ENCODE peak calls at places on chromosomes 4 and X, in four cellular contexts. P is H1, S is SK-N-SH, Y is K562. M is an unnamed sample.

GRCh38 chr4:23290656-23291055 is 597.9 kb downstream of the GBA3 start:
- DNase-seq in S (no peak), P (no peak), Y (no peak), M (no peak)

GRCh38 chrX:110108381-110108796 is 105.5 kb downstream of the TMEM164 start:
- DNase-seq in S (no peak), P (no peak), Y (no peak), M (no peak)

GRCh38 chr4:144178414-144178813 is 37.9 kb upstream of the GYPA start:
- DNase-seq in Y (no peak), S (no peak), P (no peak), M (no peak)

GRCh38 chr4:37517326-37517725 is 168.8 kb downstream of the RELL1 start:
- DNase-seq in Y (no peak), S (no peak), P (no peak), M (no peak)

GRCh38 chr4:139454111-139454600 is at the start of gene RAB33B:
- DNase-seq in P (no peak), Y (no peak), S (no peak), M (no peak)

GRCh38 chr4:113435893-113436292 is 325.6 kb downstream of the CAMK2D start:
- DNase-seq in P (no peak), Y (no peak), S (no peak), M (no peak)

GRCh38 chr4:7335363-7336066 is 99.2 kb downstream of the PSAPL1 start:
- DNase-seq in Y (peak; percentile 72), P (peak; percentile 53), S (peak; percentile 83), M (peak; percentile 91)

GRCh38 chr4:156298230-156298629 is 344.6 kb upstream of the CTSO start:
- DNase-seq in Y (no peak), P (no peak), S (no peak), M (no peak)

GRCh38 chrX:67892391-67892790 is 348.6 kb downstream of the AR start:
- DNase-seq in Y (no peak), S (no peak), P (no peak), M (no peak)

DNA sequence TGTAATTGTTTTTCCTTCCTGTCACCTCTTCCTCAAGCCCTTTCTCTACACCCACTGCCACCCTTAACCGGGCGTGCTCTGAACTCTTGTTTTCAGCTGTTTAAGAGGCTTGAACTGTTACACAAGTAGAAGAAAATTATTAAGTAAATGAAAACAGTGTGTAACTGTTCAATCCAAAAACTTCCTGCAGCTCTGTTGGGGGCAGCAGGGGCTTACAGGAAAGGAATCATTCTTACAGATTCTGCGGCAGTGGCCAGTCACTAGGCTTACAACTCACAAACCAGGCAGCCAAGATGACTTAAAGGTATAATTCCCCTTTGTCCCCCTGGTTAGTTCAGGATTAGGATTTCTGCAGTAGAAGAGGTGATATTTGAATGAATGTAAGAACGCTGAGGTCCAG is 70.2 kb upstream of the ETNPPL start:
- DNase-seq in S (no peak), Y (no peak), P (no peak), M (no peak)
- TF ChIP-seq CTCF in S (no peak), Y (no peak), P (no peak), M (no peak)

DNA sequence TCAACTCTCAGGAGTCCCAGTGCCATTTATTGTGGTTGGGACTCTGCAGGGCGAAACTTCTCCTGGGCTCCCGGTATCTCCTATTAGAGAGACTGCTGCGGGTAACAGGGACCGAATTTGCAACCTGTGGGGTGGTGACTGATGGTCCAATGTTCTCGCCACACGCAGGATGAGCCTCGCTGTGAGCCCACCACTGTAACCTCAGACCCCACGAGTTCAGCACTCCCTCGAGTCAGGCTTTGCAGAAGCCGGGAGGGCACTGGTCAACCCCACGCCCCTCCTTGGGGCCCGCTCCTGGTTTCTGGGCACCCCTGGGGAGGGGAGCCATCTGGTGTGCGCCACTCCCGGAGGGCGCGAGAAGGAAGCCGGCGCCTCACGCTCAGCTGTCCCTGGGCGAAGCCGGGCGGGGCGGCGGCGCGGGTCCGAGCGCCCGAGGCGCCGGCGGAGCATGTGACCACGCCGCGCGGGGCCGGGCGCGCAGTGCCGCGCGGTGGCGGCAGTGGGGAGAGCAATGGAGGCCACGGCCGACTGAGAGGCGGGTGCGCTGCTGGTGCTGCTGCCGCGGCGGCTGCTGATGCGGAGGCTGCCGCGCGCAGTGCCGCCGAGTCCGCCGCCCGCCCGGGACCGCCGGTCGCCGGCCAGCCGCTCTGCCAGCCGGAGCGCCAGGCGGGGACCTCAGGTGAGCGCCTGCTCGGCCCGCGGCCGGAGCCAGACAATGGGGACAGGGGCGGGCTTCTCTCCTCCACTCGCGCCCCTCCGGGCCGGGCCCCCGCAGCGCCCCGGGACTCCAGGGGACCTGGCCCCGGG is 100.1 kb downstream of the CEP135 start:
- DNase-seq in Y (peak; percentile 70), P (peak; percentile 2), S (peak; percentile 89), M (peak; percentile 70)
- TF ChIP-seq TEAD4 in Y (no peak), P (no peak), S (no peak), M (no peak)

GRCh38 chrX:14700982-14701381 is 171.6 kb downstream of the GLRA2 start:
- DNase-seq in S (no peak), P (no peak), Y (no peak), M (no peak)

GRCh38 chrX:14694631-14695030 is 165.3 kb downstream of the GLRA2 start:
- DNase-seq in P (no peak), S (no peak), Y (no peak), M (no peak)

GRCh38 chrX:14698770-14699169 is 169.4 kb downstream of the GLRA2 start:
- DNase-seq in S (no peak), P (no peak), Y (no peak), M (no peak)

GRCh38 chrX:14702145-14702544 is 170.7 kb downstream of the FANCB start:
- DNase-seq in S (no peak), P (no peak), Y (no peak), M (no peak)

GRCh38 chrX:14697453-14697852 is 168.1 kb downstream of the GLRA2 start:
- DNase-seq in Y (peak; percentile 9), S (peak; percentile 59), P (no peak), M (peak; percentile 62)
- TF ChIP-seq CTCF in Y (peak; percentile 46), S (peak; percentile 74), P (peak; percentile 68), M (no peak)

DNA sequence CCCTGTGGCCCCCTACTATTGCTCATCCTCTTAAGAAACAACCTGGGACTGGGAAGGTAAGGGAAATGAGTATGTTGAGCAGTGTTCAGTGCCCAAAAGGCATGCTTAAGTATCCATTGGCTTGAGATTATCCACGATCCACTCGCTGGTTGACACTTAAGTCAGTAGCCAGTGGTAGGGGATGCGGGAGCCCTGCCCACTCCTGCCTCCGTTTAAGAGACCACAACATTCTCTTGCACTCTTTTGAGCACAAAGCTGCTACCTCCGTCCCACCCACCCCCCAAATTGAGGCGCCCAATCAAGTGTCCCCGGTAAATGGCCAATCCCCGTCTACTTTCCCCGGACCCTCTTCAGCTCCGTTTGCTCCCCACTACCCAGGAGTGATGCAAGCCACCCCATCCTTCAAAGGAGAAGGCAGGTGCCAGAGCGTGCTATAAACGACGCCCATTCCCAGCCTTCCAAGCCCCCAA is 25.0 kb downstream of the UTP14A start:
- DNase-seq in P (no peak), S (peak; percentile 49), Y (peak; percentile 24), M (no peak)
- TF ChIP-seq TEAD4 in P (no peak), S (no peak), Y (no peak), M (no peak)

M was measured in WTC11.